ENCODE peak calls at places on chromosomes 6 and 20, in five cellular contexts. B is A549, S is H54, O is H1, M is IMR-90. K is an unnamed sample.

GRCh38 chr6:157510329-157511188 is 129.6 kb downstream of the ZDHHC14 start:
- DNase-seq in O (no peak), M (no peak), B (no peak), S (no peak), K (no peak)

GRCh38 chr20:44724423-44725091 is 9.4 kb downstream of the CCN5 start:
- DNase-seq in M (no peak), O (no peak), S (no peak), B (no peak), K (no peak)

GRCh38 chr6:34484899-34485298 is 19.0 kb downstream of the PACSIN1 start:
- DNase-seq in M (no peak), S (no peak), B (no peak), O (no peak), K (no peak)

GRCh38 chr20:62751551-62752150 is 43.0 kb downstream of the NTSR1 start:
- DNase-seq in S (no peak), B (no peak), M (no peak), O (no peak), K (no peak)

GRCh38 chr6:110125361-110125760 is 54.1 kb downstream of the WASF1 start:
- DNase-seq in O (no peak), B (no peak), S (no peak), M (no peak), K (no peak)

GRCh38 chr6:168277274-168277669 is 42.3 kb downstream of the DACT2 start:
- DNase-seq in O (no peak), M (no peak), B (no peak), S (no peak), K (no peak)

GRCh38 chr6:122014961-122015360 is 384.5 kb upstream of the HSF2 start:
- DNase-seq in M (peak), B (no peak), S (no peak), O (no peak), K (no peak)

GRCh38 chr6:104887350-104887749 is 27.6 kb upstream of the HACE1 start:
- DNase-seq in S (no peak), M (peak), O (no peak), B (no peak), K (peak)

GRCh38 chr6:61886608-61887259 is 399.3 kb downstream of the KHDRBS2 start:
- DNase-seq in O (no peak), B (no peak), S (no peak), M (no peak), K (no peak)

GRCh38 chr20:63612276-63612931 is 14.5 kb downstream of the GMEB2 start:
- DNase-seq in O (no peak), S (no peak), M (no peak), B (no peak), K (no peak)

GRCh38 chr6:141513830-141514229 is 618.9 kb upstream of the GJE1 start:
- DNase-seq in B (no peak), M (no peak), O (no peak), S (no peak), K (no peak)

GRCh38 chr6:3714111-3714510 is 37.4 kb downstream of the PXDC1 start:
- DNase-seq in B (no peak), S (no peak), O (no peak), M (no peak), K (no peak)

GRCh38 chr20:39676236-39676635 is 714.1 kb downstream of the DHX35 start:
- DNase-seq in M (no peak), O (no peak), B (no peak), S (no peak), K (no peak)

GRCh38 chr20:830011-830521 is 3.4 kb upstream of the FAM110A start:
- DNase-seq in M (peak), B (no peak), S (no peak), O (no peak), K (no peak)

DNA sequence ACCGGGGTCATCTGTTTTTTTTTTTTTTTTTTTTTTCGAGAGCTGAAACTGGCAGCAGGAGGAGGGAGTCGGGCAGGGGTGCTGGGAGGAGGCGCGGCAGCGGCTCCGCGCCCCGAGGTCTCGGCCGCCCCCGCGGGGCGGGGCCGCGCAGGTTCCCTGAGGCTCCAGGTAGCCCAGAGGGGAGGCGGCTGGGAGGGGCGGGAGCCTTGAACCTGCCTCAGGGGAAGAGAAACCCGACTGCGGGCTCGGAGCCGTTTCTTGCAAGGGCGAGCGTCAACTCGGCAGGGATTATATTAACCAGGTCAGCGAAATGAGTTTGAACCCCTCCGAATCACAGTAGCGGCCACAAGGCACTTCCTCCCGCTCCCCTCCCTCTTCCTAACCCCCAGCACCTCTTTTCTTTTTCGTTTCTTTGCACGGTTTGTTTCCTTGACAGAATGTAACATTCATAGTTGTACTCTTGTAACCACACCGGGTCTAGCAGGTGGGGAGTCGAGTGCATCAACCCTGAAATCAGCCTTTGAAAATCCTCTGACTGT is 2.0 kb downstream of the MYB start:
- DNase-seq in O (no peak), M (no peak), B (no peak), S (no peak), K (peak)
- TF ChIP-seq POLR2A in O (no peak), M (no peak), B (no peak), S (no peak), K (no peak)

GRCh38 chr20:10671850-10672578 is 1.8 kb downstream of the JAG1 start:
- DNase-seq in S (peak), B (no peak), O (no peak), M (peak), K (peak)
- TF ChIP-seq POLR2A in S (peak), B (no peak), O (no peak), M (peak), K (no peak)

GRCh38 chr6:139942333-139942732 is 567.9 kb upstream of the CITED2 start:
- DNase-seq in S (no peak), O (no peak), B (no peak), M (no peak), K (no peak)

GRCh38 chr6:139943391-139943790 is 568.9 kb upstream of the CITED2 start:
- DNase-seq in B (peak), S (peak), O (no peak), M (peak), K (no peak)

GRCh38 chr6:139941826-139942225 is 567.4 kb upstream of the CITED2 start:
- DNase-seq in M (no peak), O (no peak), B (no peak), S (no peak), K (no peak)

GRCh38 chr6:139944131-139944530 is 569.7 kb upstream of the CITED2 start:
- DNase-seq in M (no peak), O (no peak), S (no peak), B (no peak), K (no peak)

DNA sequence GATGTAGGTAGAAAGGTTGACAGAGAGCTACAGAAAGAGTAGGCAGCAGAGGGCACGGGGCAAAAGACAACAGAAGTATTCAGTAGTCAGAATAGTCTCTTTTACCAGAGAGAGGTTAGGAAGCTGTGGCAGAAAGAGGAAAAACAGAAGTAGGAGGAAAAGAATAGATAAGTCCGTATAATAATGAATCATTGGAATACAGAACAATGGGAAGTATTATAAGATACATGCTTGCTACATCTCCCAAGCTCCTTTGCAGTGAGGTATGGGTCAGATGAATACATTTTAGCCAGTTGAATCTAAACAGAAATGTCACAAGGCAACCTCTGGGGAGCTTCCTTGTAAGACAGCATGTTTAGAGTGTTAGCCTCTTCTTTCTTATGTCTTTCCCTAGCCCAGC is 570.5 kb upstream of the CITED2 start:
- DNase-seq in S (no peak), O (no peak), B (no peak), M (no peak), K (no peak)
- TF ChIP-seq POLR2A in S (no peak), O (no peak), B (no peak), M (no peak), K (no peak)

DNA sequence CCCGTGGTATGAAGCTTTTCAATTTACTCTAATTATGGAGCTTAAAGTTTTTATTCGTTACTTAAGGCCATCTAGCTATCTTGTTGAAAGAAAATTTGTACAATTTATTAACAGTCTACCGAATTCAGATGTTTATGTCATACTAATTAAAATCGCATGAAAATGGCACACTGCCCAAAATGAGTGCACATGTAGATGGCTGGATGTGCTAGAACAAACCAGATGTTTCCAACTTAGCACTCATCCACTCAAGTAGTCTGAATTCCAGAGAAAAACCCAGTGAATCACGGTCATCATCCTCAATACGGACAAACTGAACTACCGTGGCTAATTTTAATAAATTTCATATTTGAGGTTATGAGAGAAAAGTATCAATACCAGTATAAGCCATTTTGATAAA is 70.4 kb downstream of the COL12A1 start:
- DNase-seq in M (no peak), O (no peak), S (no peak), B (no peak), K (no peak)
- TF ChIP-seq POLR2A in M (no peak), O (no peak), S (no peak), B (no peak), K (no peak)

GRCh38 chr20:50152394-50153152 is 950 bp downstream of the PEDS1 start:
- DNase-seq in S (no peak), O (no peak), M (no peak), B (no peak), K (no peak)
- TF ChIP-seq POLR2A in S (no peak), O (no peak), M (no peak), B (no peak), K (no peak)